ENCODE peak calls at places on chromosomes 11 and 22, in four cellular contexts. M is omental fat pad, K is fibroblast of pulmonary artery, C is BJ. Y is an unnamed sample.

GRCh38 chr22:46117206-46118199 is 32.8 kb upstream of the PPARA start:
- DNase-seq in M (no peak), K (no peak), C (no peak), Y (no peak)

GRCh38 chr11:6315811-6316425 is 4.4 kb downstream of the CAVIN3 start:
- DNase-seq in M (peak), K (peak), C (no peak), Y (peak)

GRCh38 chr11:108307751-108308150 is 84.9 kb downstream of the ATM start:
- DNase-seq in M (no peak), K (no peak), C (no peak), Y (no peak)

GRCh38 chr11:110319501-110319900 is 23.1 kb upstream of the RDX start:
- DNase-seq in M (no peak), K (no peak), C (no peak), Y (no peak)

GRCh38 chr11:64226507-64227051 is 505 bp downstream of the NUDT22 start:
- DNase-seq in M (no peak), K (no peak), C (no peak), Y (no peak)

GRCh38 chr11:1277936-1278512 is 31.4 kb downstream of the TOLLIP start:
- DNase-seq in M (no peak), K (no peak), C (no peak), Y (no peak)

GRCh38 chr22:32637951-32638350 is 163.3 kb downstream of the FBXO7 start:
- DNase-seq in M (no peak), K (no peak), C (no peak), Y (no peak)

GRCh38 chr11:111303476-111303875 is 5.1 kb downstream of the POU2AF3 start:
- DNase-seq in M (no peak), K (no peak), C (no peak), Y (no peak)

GRCh38 chr11:36389811-36390210 is 93.7 kb downstream of the PRR5L start:
- DNase-seq in M (no peak), K (no peak), C (no peak), Y (no peak)

GRCh38 chr11:6356503-6356902 is 33.8 kb upstream of the SMPD1 start:
- DNase-seq in M (no peak), K (no peak), C (no peak), Y (no peak)

GRCh38 chr11:93529707-93530467 is 13.3 kb downstream of the SMCO4 start:
- DNase-seq in M (no peak), K (no peak), C (no peak), Y (no peak)

GRCh38 chr11:69208190-69209037 is 52.7 kb downstream of the SMIM38 start:
- DNase-seq in M (no peak), K (no peak), C (no peak), Y (no peak)

GRCh38 chr11:69210660-69211035 is 54.9 kb downstream of the SMIM38 start:
- DNase-seq in M (no peak), K (no peak), C (no peak), Y (no peak)

GRCh38 chr11:69209421-69209820 is 53.7 kb downstream of the SMIM38 start:
- DNase-seq in M (no peak), K (no peak), C (no peak), Y (no peak)

GRCh38 chr11:69209936-69210659 is 54.4 kb downstream of the SMIM38 start:
- DNase-seq in M (no peak), K (no peak), C (no peak), Y (no peak)

GRCh38 chr11:69209038-69209350 is 53.3 kb downstream of the SMIM38 start:
- DNase-seq in M (no peak), K (no peak), C (no peak), Y (no peak)
- TF ChIP-seq CTCF in M (no peak), K (no peak), C (no peak), Y (peak)

GRCh38 chr11:113372317-113372716 is 15.3 kb upstream of the ANKK1 start:
- DNase-seq in M (no peak), K (no peak), C (no peak), Y (no peak)
- TF ChIP-seq CTCF in M (no peak), K (peak), C (no peak), Y (peak)

DNA sequence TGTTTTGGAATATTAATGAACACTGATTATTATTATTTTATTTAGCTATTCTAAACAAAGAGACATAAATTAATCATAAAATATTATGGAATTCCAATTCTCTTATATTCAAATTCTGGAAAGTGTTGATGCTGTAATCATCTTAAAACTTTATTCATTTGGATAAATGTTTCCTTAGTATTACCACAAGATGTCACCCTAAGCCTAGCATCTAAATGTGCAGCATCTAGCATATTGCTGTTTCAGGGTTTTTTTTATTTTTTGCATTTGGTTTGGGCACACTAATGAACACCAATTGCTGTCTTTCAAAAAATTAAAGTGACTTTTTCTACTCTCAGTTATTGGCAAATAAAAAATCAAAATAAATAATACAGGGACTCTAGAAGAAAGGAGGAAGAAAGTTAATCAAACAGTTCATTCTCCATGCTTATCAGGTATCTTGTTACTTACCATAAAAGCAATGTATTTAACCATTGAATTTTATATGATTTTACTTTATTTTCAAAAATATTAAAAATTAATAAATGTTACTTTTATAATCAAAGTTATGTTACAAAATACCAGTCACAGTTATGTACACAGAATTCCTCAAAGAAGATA is 31.8 kb downstream of the DLG2 start:
- DNase-seq in M (no peak), K (peak), C (peak), Y (no peak)
- TF ChIP-seq CTCF in M (peak), K (peak), C (peak), Y (peak)

DNA sequence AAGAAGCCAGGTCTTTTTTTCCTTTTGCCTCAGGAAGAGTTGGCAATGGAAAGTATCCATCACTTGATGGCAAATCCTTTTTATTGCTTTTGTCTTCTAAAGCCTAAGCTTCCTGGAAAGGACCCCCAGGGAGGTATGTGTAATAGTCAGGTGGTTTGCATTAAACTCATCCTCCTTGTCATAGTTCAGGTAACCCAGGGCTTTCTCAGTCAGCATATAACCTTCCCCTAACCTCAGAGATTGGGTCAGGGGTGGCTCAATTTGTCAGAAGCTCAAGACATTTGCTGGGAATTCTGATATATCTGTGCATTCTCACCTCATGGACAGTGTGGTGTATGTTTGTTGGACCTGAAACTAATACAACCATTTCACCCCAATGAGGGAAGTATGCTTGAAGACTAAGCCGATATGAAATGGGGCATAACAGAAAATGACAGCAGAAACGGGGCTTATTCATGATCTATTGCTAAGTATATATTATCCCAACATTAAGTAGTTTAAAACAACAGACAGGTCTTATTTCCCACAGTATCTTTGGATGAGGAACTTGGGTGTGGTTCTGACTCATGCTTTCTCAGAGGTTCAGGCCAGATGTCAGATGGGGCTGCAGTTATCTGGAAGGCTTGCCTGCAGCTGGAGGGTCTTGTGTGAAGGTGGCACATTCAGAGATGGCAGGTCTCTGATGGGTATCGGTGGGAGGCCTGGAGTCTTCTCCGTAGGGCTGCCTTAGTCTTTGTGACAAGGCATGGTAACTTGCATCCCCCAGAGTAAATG is 135.8 kb upstream of the SPON1 start:
- DNase-seq in M (no peak), K (no peak), C (no peak), Y (no peak)
- TF ChIP-seq CTCF in M (no peak), K (no peak), C (no peak), Y (no peak)

Y was measured in mesothelial cell of epicardium.